ENCODE peak calls at places on chromosomes 11 and 22, in six cellular contexts. B, Q, H, Y, A and M are unnamed samples.

GRCh38 chr11:2688381-2689231 is 11.2 kb downstream of the KCNQ1OT1 start:
- DNase-seq in B (no peak), Q (no peak), H (no peak), Y (no peak), A (no peak), M (no peak)

GRCh38 chr11:118910309-118911112 is 15.2 kb downstream of the BCL9L start:
- DNase-seq in B (peak; percentile 96), Q (peak; percentile 84), H (no peak), Y (peak; percentile 77), A (peak; percentile 43), M (no peak)

GRCh38 chr11:62664405-62665074 is 470 bp downstream of the C11orf98 start:
- DNase-seq in B (no peak), Q (peak; percentile 49), H (peak; percentile 45), Y (no peak), A (no peak), M (no peak)

GRCh38 chr11:57311109-57311936 is 13.4 kb downstream of the TNKS1BP1 start:
- DNase-seq in B (peak; percentile 96), Q (peak; percentile 91), H (peak; percentile 88), Y (peak; percentile 77), A (peak; percentile 14), M (peak; percentile 71)

GRCh38 chr11:707817-708420 is 1.9 kb downstream of the EPS8L2 start:
- DNase-seq in B (no peak), Q (peak; percentile 86), H (no peak), Y (peak; percentile 46), A (no peak), M (no peak)

GRCh38 chr11:127627629-127628462 is 627.3 kb upstream of the KIRREL3 start:
- DNase-seq in B (no peak), Q (no peak), H (no peak), Y (no peak), A (no peak), M (no peak)

GRCh38 chr22:27804683-27805297 is 3.2 kb upstream of the MN1 start:
- DNase-seq in B (peak; percentile 46), Q (peak; percentile 65), H (peak; percentile 77), Y (peak; percentile 78), A (peak; percentile 21), M (no peak)

GRCh38 chr22:28373841-28374240 is 305.8 kb downstream of the TTC28 start:
- DNase-seq in B (peak; percentile 30), Q (no peak), H (no peak), Y (no peak), A (no peak), M (no peak)

GRCh38 chr11:69014084-69014935 is 1.3 kb upstream of the MRGPRF start:
- DNase-seq in B (no peak), Q (no peak), H (no peak), Y (no peak), A (no peak), M (no peak)

GRCh38 chr11:119089319-119089718 is 4.6 kb downstream of the HMBS start:
- DNase-seq in B (no peak), Q (no peak), H (no peak), Y (no peak), A (no peak), M (no peak)

GRCh38 chr11:279040-279965 is 1.1 kb downstream of the NLRP6 start:
- DNase-seq in B (no peak), Q (no peak), H (no peak), Y (peak; percentile 37), A (no peak), M (no peak)

GRCh38 chr22:24947881-24948280 is 1.4 kb upstream of the LHFPL7 start:
- DNase-seq in B (no peak), Q (no peak), H (no peak), Y (no peak), A (no peak), M (no peak)

GRCh38 chr11:118894192-118894591 is 10.5 kb downstream of the CXCR5 start:
- DNase-seq in B (no peak), Q (no peak), H (no peak), Y (no peak), A (no peak), M (no peak)

GRCh38 chr11:587978-588380 is 11.7 kb downstream of the PHRF1 start:
- DNase-seq in B (peak; percentile 55), Q (peak; percentile 63), H (no peak), Y (no peak), A (peak; percentile 74), M (peak; percentile 68)

GRCh38 chr11:120995184-120995583 is 28.7 kb upstream of the TBCEL start:
- DNase-seq in B (no peak), Q (no peak), H (no peak), Y (no peak), A (no peak), M (no peak)

GRCh38 chr22:23503736-23504440 is 76.2 kb downstream of the IGLL1 start:
- DNase-seq in B (no peak), Q (no peak), H (no peak), Y (no peak), A (no peak), M (no peak)

GRCh38 chr22:50289942-50290630 is 17.4 kb downstream of the PLXNB2 start:
- DNase-seq in B (no peak), Q (no peak), H (no peak), Y (no peak), A (no peak), M (no peak)

GRCh38 chr11:64318694-64319420 is 936 bp downstream of the PRDX5 start:
- DNase-seq in B (no peak), Q (no peak), H (no peak), Y (no peak), A (no peak), M (no peak)

GRCh38 chr22:24339452-24339747 is 68.8 kb downstream of the SPECC1L start:
- DNase-seq in B (no peak), Q (no peak), H (no peak), Y (no peak), A (no peak), M (no peak)

GRCh38 chr22:32579533-32580220 is 105.1 kb downstream of the FBXO7 start:
- DNase-seq in B (peak; percentile 73), Q (no peak), H (no peak), Y (no peak), A (no peak), M (no peak)

GRCh38 chr22:25447067-25447688 is 117.3 kb upstream of the GRK3 start:
- DNase-seq in B (no peak), Q (no peak), H (no peak), Y (no peak), A (no peak), M (no peak)